ENCODE peak calls at places on chromosomes 6 and 20, in six cellular contexts. Z is left lung, J is epithelial cell of esophagus, X is left ventricle myocardium inferior, I is endothelial cell, O is glutamatergic neuron. B is an unnamed sample.

GRCh38 chr6:134065706-134066105 is 13.3 kb upstream of the SLC2A12 start:
- DNase-seq in Z (no peak), J (peak; percentile 51), X (no peak), I (peak; percentile 23), O (no peak), B (peak; percentile 49)

GRCh38 chr20:42150230-42150629 is 532.1 kb upstream of the CHD6 start:
- DNase-seq in Z (no peak), J (no peak), X (no peak), I (no peak), O (peak; percentile 52), B (no peak)

GRCh38 chr20:56359212-56360132 is 698 bp downstream of the FAM210B start:
- DNase-seq in Z (peak; percentile 56), J (peak; percentile 80), X (peak; percentile 46), I (peak; percentile 46), O (peak; percentile 50), B (peak; percentile 72)

GRCh38 chr20:430091-430999 is 22.2 kb downstream of the RBCK1 start:
- DNase-seq in Z (no peak), J (no peak), X (no peak), I (no peak), O (peak; percentile 31), B (no peak)

GRCh38 chr6:135423649-135424128 is 73.9 kb downstream of the AHI1 start:
- DNase-seq in Z (no peak), J (peak; percentile 54), X (no peak), I (no peak), O (no peak), B (peak; percentile 46)

GRCh38 chr6:142856607-142856856 is 88.4 kb downstream of the HIVEP2 start:
- DNase-seq in Z (no peak), J (no peak), X (no peak), I (no peak), O (no peak), B (no peak)

GRCh38 chr20:1418335-1418734 is 25.5 kb upstream of the FKBP1A start:
- DNase-seq in Z (no peak), J (peak; percentile 64), X (no peak), I (no peak), O (no peak), B (no peak)

GRCh38 chr20:25316506-25317190 is 68.8 kb downstream of the PYGB start:
- DNase-seq in Z (peak; percentile 24), J (no peak), X (no peak), I (no peak), O (no peak), B (no peak)

GRCh38 chr20:57679113-57679512 is 30.7 kb downstream of the PMEPA1 start:
- DNase-seq in Z (no peak), J (no peak), X (no peak), I (no peak), O (no peak), B (no peak)

GRCh38 chr6:127914240-127914639 is 13.4 kb upstream of the THEMIS start:
- DNase-seq in Z (no peak), J (peak; percentile 73), X (no peak), I (no peak), O (no peak), B (peak; percentile 17)

GRCh38 chr6:129774697-129775447 is 64.9 kb upstream of the ARHGAP18 start:
- DNase-seq in Z (peak; percentile 76), J (peak; percentile 82), X (peak; percentile 43), I (peak; percentile 81), O (peak; percentile 84), B (peak; percentile 79)

GRCh38 chr6:135875446-135875845 is 23.9 kb downstream of the PDE7B start:
- DNase-seq in Z (no peak), J (no peak), X (no peak), I (no peak), O (no peak), B (no peak)

GRCh38 chr6:110828396-110828795 is 13.1 kb upstream of the CDK19 start:
- DNase-seq in Z (no peak), J (peak; percentile 87), X (no peak), I (no peak), O (no peak), B (no peak)

GRCh38 chr20:18190466-18191233 is 53.0 kb downstream of the KAT14 start:
- DNase-seq in Z (no peak), J (no peak), X (no peak), I (no peak), O (no peak), B (no peak)

GRCh38 chr6:28537509-28538140 is 11.9 kb downstream of the GPX5 start:
- DNase-seq in Z (no peak), J (peak; percentile 75), X (no peak), I (no peak), O (no peak), B (peak; percentile 38)

GRCh38 chr20:50067461-50067860 is 45.5 kb downstream of the UBE2V1 start:
- DNase-seq in Z (no peak), J (no peak), X (no peak), I (no peak), O (no peak), B (no peak)

GRCh38 chr6:152701081-152701862 is 3.6 kb downstream of the MYCT1 start:
- DNase-seq in Z (no peak), J (no peak), X (no peak), I (no peak), O (no peak), B (no peak)
- TF ChIP-seq CTCF in Z (no peak), J (no peak), X (peak; percentile 25), I (no peak), O (no peak), B (no peak)

GRCh38 chr6:30493643-30494250 is 4.4 kb downstream of the HLA-E start:
- DNase-seq in Z (no peak), J (no peak), X (no peak), I (no peak), O (no peak), B (no peak)
- TF ChIP-seq CTCF in Z (no peak), J (peak; percentile 8), X (no peak), I (peak; percentile 12), O (no peak), B (no peak)

GRCh38 chr20:32474967-32475819 is 109.9 kb downstream of the NOL4L start:
- DNase-seq in Z (peak; percentile 94), J (peak; percentile 75), X (peak; percentile 92), I (peak; percentile 55), O (peak; percentile 72), B (peak; percentile 81)
- TF ChIP-seq CTCF in Z (no peak), J (no peak), X (no peak), I (no peak), O (no peak), B (no peak)

GRCh38 chr20:46346770-46347169 is 38.5 kb upstream of the CDH22 start:
- DNase-seq in Z (no peak), J (no peak), X (no peak), I (no peak), O (no peak), B (no peak)

GRCh38 chr20:46348972-46349741 is 40.9 kb upstream of the CDH22 start:
- DNase-seq in Z (no peak), J (peak; percentile 53), X (peak; percentile 57), I (peak; percentile 81), O (peak; percentile 89), B (peak; percentile 47)

GRCh38 chr20:46347831-46348230 is 39.5 kb upstream of the CDH22 start:
- DNase-seq in Z (no peak), J (no peak), X (no peak), I (no peak), O (no peak), B (no peak)

GRCh38 chr20:46349742-46350056 is 41.4 kb upstream of the CDH22 start:
- DNase-seq in Z (no peak), J (no peak), X (no peak), I (no peak), O (no peak), B (no peak)

GRCh38 chr20:46348231-46348803 is 40.0 kb upstream of the CDH22 start:
- DNase-seq in Z (no peak), J (no peak), X (no peak), I (peak; percentile 46), O (peak; percentile 75), B (no peak)
- TF ChIP-seq CTCF in Z (no peak), J (no peak), X (no peak), I (no peak), O (no peak), B (no peak)

GRCh38 chr6:113980937-113981554 is 10.1 kb upstream of the HDAC2 start:
- DNase-seq in Z (no peak), J (peak; percentile 41), X (no peak), I (peak; percentile 36), O (peak; percentile 45), B (peak; percentile 25)
- TF ChIP-seq CTCF in Z (no peak), J (peak; percentile 63), X (peak; percentile 51), I (peak; percentile 64), O (peak; percentile 76), B (peak; percentile 49)

DNA sequence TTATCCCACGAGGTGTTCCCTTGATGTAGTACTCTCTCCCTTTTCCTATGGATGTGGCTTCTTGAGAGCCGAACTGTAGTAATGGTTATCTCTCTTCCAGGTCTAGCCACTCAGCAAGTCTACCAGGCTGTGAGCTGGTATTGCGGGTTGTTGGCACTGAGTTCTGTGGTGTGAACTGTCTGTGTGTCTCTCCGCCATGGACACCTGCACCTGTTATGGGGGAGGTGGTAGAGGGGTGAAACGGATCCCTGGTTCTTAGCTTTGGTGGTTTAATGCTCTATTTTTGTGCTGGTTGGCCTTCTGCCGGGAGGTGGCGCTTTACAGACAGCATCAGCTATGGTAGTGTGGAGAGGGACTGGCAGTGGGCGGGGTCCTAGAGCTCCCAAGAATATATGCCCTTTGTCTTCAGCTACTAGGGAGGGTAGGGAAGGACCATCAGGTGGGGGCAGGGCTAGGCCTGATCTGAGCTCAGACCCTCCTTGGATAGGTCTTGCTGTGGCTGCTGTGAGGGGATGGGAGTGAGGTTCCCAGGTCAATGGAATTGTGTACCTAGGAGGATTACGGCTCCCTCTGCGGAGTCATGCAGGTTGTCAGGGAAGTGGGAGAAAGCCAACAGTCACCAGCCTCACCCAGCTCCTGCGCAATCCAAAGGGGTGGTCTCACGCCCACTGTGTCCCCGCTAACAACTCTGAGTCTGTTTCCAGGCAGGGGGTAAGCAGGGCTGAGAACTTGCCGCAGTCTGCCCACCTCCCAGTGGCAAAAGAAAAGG is 154.2 kb downstream of the CCDC170 start:
- DNase-seq in Z (no peak), J (peak; percentile 29), X (no peak), I (peak; percentile 15), O (peak; percentile 67), B (peak; percentile 15)
- TF ChIP-seq CTCF in Z (no peak), J (peak; percentile 48), X (no peak), I (no peak), O (no peak), B (no peak)

DNA sequence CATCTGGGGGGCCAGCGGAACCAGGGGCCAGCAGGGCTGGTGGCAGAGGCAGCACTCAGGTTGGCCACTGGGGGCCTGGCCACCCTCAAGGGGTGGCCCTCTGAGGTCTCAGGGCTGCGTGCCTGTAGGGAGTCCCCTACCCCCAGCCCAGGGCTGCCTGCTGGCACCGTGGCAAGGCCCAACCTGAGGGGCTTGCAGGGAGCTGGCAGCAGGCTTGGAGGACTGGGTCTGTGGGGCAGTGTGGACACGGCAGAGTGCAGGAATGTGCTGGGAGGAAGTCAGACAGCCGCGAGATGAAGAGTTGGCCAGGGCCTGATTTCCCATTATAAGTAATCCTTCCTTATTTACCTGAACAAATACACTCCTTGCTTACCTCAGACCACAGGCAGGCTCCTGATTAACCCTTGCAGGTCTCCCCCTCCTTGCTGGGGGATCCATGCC is at the start of gene SPDEF:
- DNase-seq in Z (no peak), J (peak; percentile 32), X (no peak), I (no peak), O (no peak), B (no peak)
- TF ChIP-seq CTCF in Z (no peak), J (peak; percentile 8), X (no peak), I (no peak), O (no peak), B (no peak)